ENCODE peak calls at places on chromosomes 4 and X, in nine cellular contexts. D is CD4-positive, alpha-beta memory T cell; V is tibial nerve; T is aorta; A is right atrium auricular region; K is left ventricle myocardium inferior; F is A549; M is fibroblast of lung; S is upper lobe of left lung. X is an unnamed sample. For H3K4me1, the result is how much of the 10 kb centered on the place peaks cover.

GRCh38 chrX:144586756-144587155 is 660.5 kb upstream of the SPANXN1 start:
- DNase-seq in T (no peak), S (no peak), K (no peak), F (no peak), M (no peak), D (no peak), V (no peak), A (no peak), X (no peak)

GRCh38 chrX:14591976-14592375 is 62.6 kb downstream of the GLRA2 start:
- DNase-seq in K (no peak), D (no peak), A (no peak), F (no peak), V (no peak), S (no peak), T (no peak), M (no peak), X (no peak)

GRCh38 chr4:184503869-184504300 is 29.5 kb upstream of the IRF2 start:
- DNase-seq in A (no peak), S (no peak), F (no peak), V (no peak), M (no peak), K (no peak), D (peak), T (no peak), X (peak)

GRCh38 chr4:156962551-156962974 is 9.0 kb downstream of the PDGFC start:
- DNase-seq in K (no peak), F (no peak), D (no peak), T (no peak), V (no peak), M (peak), A (no peak), S (no peak), X (no peak)

GRCh38 chr4:76067652-76068286 is 6.7 kb upstream of the ART3 start:
- DNase-seq in T (peak), A (peak), V (peak), D (peak), F (peak), S (no peak), K (peak), M (peak), X (peak)

GRCh38 chr4:14236359-14236758 is 608.8 kb upstream of the BOD1L1 start:
- DNase-seq in S (no peak), F (no peak), A (no peak), T (no peak), K (no peak), M (no peak), V (no peak), D (no peak), X (no peak)

GRCh38 chrX:72738396-72738795 is 24.3 kb upstream of the PHKA1 start:
- DNase-seq in D (no peak), T (no peak), F (no peak), M (no peak), A (no peak), S (no peak), K (no peak), V (no peak), X (no peak)

GRCh38 chr4:25970241-25970675 is 56.2 kb downstream of the SMIM20 start:
- DNase-seq in M (no peak), D (no peak), A (no peak), K (peak), S (no peak), V (no peak), F (no peak), T (peak), X (no peak)

GRCh38 chrX:66676990-66677389 is 38.1 kb upstream of the EDA2R start:
- DNase-seq in K (no peak), D (no peak), F (no peak), A (no peak), S (no peak), M (peak), T (no peak), V (no peak), X (no peak)

GRCh38 chrX:50893466-50893865 is 17.1 kb upstream of the BMP15 start:
- DNase-seq in D (no peak), K (no peak), V (no peak), T (no peak), S (no peak), A (no peak), F (no peak), M (no peak), X (no peak)

GRCh38 chr4:55255171-55255570 is 90.9 kb upstream of the SRD5A3 start:
- DNase-seq in V (no peak), K (no peak), F (no peak), T (no peak), M (no peak), S (no peak), D (no peak), A (no peak), X (no peak)

GRCh38 chr4:1675802-1676137 is 8.3 kb downstream of the FAM53A start:
- DNase-seq in M (no peak), K (no peak), T (no peak), D (no peak), F (no peak), A (no peak), S (peak), V (no peak), X (no peak)

GRCh38 chrX:39409246-39409917 is 608.1 kb downstream of the MID1IP1 start:
- DNase-seq in S (no peak), K (no peak), M (no peak), V (no peak), D (no peak), F (no peak), A (no peak), T (no peak), X (no peak)

GRCh38 chr4:73379946-73380345 is 24.1 kb upstream of the ALB start:
- DNase-seq in V (no peak), A (no peak), T (no peak), K (no peak), S (no peak), D (no peak), F (no peak), M (no peak), X (no peak)

GRCh38 chr4:26197018-26197779 is 123.6 kb upstream of the RBPJ start:
- DNase-seq in T (no peak), V (no peak), F (peak), A (no peak), M (peak), K (no peak), D (peak), S (no peak), X (peak)

GRCh38 chrX:43655961-43656494 is at the start of gene MAOA:
- DNase-seq in K (peak), F (peak), D (peak), T (peak), S (peak), A (peak), V (peak), M (peak), X (peak)

GRCh38 chr4:140717313-140717712 is 38.9 kb downstream of the TBC1D9 start:
- DNase-seq in V (no peak), A (no peak), F (no peak), S (no peak), D (no peak), K (no peak), T (no peak), M (no peak), X (no peak)

GRCh38 chr4:161629694-161630441 is 533.9 kb downstream of the FSTL5 start:
- DNase-seq in A (no peak), D (no peak), K (no peak), M (no peak), T (no peak), F (no peak), S (no peak), V (no peak), X (no peak)

GRCh38 chr4:128283071-128283470 is 4.5 kb downstream of the PGRMC2 start:
- DNase-seq in S (no peak), V (no peak), D (no peak), F (no peak), K (no peak), T (no peak), A (no peak), M (no peak), X (no peak)

GRCh38 chr4:113411496-113411938 is 350.0 kb downstream of the CAMK2D start:
- DNase-seq in S (no peak), V (peak), T (peak), M (peak), A (no peak), K (no peak), D (no peak), F (no peak), X (no peak)

GRCh38 chr4:657338-658030 is 16.6 kb downstream of the ATP5ME start:
- DNase-seq in S (peak), K (no peak), F (no peak), A (no peak), D (no peak), V (no peak), T (peak), M (no peak), X (no peak)

GRCh38 chr4:121041307-121042090 is 30.8 kb downstream of the NDNF start:
- DNase-seq in F (no peak), T (no peak), A (no peak), K (no peak), S (no peak), D (peak), V (no peak), M (no peak), X (no peak)

GRCh38 chr4:71126719-71127118 is 133.3 kb downstream of the DCK start:
- DNase-seq in A (no peak), V (no peak), M (peak), K (no peak), F (peak), T (no peak), D (no peak), S (no peak), X (no peak)

GRCh38 chr4:22645481-22646182 is 47.1 kb upstream of the GBA3 start:
- DNase-seq in V (no peak), M (no peak), D (no peak), A (no peak), S (no peak), F (no peak), K (no peak), T (no peak), X (no peak)

GRCh38 chrX:17007134-17007768 is 60.8 kb downstream of the REPS2 start:
- DNase-seq in F (peak), D (no peak), T (no peak), S (no peak), K (no peak), A (no peak), M (peak), V (no peak), X (no peak)

GRCh38 chr4:124118061-124118460 is 594.5 kb downstream of the ANKRD50 start:
- DNase-seq in F (no peak), M (no peak), D (no peak), T (no peak), A (no peak), S (no peak), K (no peak), V (no peak), X (no peak)

GRCh38 chrX:143121471-143121870 is 95.7 kb downstream of the SPANXN4 start:
- DNase-seq in K (no peak), S (no peak), D (no peak), T (no peak), F (no peak), V (peak), A (no peak), M (no peak), X (no peak)

GRCh38 chr4:89416968-89417367 is 109.4 kb upstream of the GPRIN3 start:
- DNase-seq in A (no peak), V (no peak), T (no peak), S (no peak), K (no peak), F (no peak), M (no peak), D (no peak), X (no peak)

GRCh38 chr4:174192943-174193342 is 90.5 kb downstream of the FBXO8 start:
- DNase-seq in T (no peak), S (no peak), K (no peak), V (no peak), A (no peak), F (no peak), D (no peak), M (no peak), X (no peak)

GRCh38 chrX:17496407-17496806 is 121.4 kb downstream of the NHS start:
- DNase-seq in F (no peak), M (no peak), K (no peak), V (no peak), A (no peak), D (no peak), S (no peak), T (no peak), X (no peak)

DNA sequence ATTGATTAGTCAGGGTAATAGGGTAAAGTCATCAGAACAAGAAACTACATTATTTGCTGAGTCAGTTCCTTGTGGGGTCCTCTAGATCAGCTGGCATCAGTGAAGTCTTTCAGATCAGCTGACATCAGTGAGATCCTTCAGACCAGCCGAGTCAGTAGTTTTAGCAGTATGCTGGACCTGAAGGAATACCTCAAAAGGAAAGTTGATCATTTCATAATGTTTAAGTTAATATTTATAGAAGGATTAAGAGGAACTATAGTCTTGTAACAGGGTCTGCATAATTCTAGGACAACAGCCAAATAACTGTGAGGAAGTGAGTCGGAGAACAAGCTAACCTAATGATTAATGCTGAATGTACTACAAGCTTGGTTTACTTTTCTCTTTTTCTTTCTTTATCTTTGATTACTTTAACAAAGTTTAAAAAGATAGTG is 958 bp upstream of the UGT2B7 start:
- DNase-seq in A (no peak), F (peak), S (no peak), T (no peak), K (no peak), M (peak), D (no peak), V (no peak), X (no peak)
- H3K4me1 ChIP-seq in A (under half), F (under half), S (under half), T (under half), K (under half), M (under half), D (under half), V (under half), X (under half)

GRCh38 chrX:83446355-83446754 is 61.7 kb upstream of the POU3F4 start:
- DNase-seq in D (no peak), S (no peak), V (no peak), T (no peak), A (no peak), M (no peak), K (no peak), F (no peak), X (no peak)
- H3K27ac ChIP-seq in D (no peak), S (no peak), V (no peak), T (no peak), A (no peak), M (no peak), K (no peak), F (no peak), X (no peak)

DNA sequence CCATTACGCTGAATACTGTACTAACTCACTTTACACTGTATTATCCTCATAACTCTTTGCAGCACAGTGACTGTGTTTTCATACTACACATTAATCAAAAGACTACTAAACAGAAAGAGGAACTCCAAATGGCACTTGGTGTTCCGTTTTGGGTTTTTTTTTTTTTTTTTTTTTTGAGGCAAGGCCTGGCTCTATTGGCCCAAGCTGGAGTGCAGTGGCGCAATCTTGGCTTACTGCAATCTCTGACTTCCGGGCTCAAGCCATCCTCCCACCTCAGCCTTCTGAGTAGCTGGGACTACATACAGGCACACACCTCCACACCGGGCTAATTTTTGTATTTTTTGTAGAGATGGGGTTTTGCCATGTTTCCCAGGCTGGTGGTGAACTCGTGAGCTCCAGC is 10.7 kb downstream of the KLHL8 start:
- DNase-seq in T (peak), D (no peak), M (no peak), K (peak), V (peak), S (no peak), A (peak), F (no peak), X (no peak)
- H3K4me3 ChIP-seq in T (no peak), D (no peak), M (no peak), K (no peak), V (no peak), S (no peak), A (no peak), F (no peak), X (no peak)

DNA sequence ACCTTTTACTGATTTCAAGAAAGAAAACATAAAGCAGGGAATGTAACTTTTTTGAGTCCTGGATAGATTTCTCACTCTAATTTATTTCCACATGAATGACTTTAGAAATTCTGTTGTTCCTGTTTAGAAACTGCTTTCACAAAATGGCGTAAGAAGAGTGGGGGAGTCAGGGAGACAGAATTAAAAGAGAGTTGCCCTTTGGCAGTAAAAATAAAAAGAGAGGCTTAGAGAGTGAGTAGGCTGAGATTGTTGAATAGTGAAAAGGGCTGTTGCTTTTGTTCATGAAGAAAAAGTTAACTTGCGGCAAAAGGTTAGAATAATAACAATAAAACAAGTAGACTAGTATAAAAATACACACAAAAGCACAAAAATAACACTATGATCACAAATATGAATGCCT is 166.1 kb downstream of the TBCK start:
- DNase-seq in V (no peak), M (no peak), D (no peak), A (no peak), K (no peak), S (no peak), T (no peak), F (no peak), X (no peak)
- H3K4me1 ChIP-seq in V (under half), M (under half), D (under half), A (under half), K (under half), S (under half), T (under half), F (under half), X (under half)

DNA sequence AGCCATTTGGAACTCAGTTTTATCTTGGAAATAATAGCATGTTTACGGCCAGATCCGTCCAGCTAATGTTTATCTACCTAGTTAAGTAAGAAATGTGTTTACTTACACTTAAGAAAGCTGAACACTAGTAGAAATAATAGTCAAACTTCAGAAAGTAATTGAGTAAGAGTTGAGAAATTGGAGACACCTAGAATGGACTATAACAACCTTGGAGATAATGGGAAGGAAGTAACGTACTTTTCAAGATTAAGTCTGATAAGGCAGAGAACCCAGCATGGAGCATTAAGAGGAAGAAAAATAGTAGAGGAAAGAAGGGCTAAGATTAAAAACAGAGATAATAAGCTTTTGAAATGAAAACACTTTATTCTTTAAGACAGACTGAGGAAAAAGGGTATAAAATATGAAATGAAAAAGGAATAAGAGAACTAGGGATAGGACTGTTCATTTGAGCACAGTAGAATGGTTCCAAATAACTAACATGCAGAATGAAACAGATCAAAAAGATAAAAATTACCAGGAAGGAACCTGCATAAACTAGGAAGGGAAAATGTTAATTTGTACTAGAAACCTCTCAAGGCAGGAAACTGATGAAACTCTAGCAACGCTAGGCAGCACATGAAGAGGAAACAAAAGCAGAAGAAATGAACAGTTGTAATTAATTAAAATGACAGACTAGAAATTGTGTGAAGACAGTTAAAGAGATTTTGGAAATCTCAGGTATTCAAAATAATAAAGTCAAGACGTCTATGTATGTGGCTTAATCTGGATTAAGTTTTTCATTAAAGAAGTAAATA is 71.7 kb downstream of the FBXW7 start:
- DNase-seq in K (no peak), D (no peak), M (no peak), F (no peak), S (no peak), A (no peak), T (no peak), V (no peak), X (no peak)
- H3K27ac ChIP-seq in K (no peak), D (no peak), M (no peak), F (no peak), S (no peak), A (no peak), T (no peak), V (no peak), X (no peak)

X was measured in CD8-positive, alpha-beta memory T cell.